ENCODE peak calls at places on chromosomes 13 and 19, in nine cellular contexts. K, Y, N, T, I, S, A, J and Z are unnamed samples.

GRCh38 chr13:26707122-26708006 is 53.2 kb downstream of the GPR12 start:
- DNase-seq in I (peak; percentile 79), A (peak; percentile 45), Y (peak; percentile 68), T (peak; percentile 75), J (peak; percentile 60), S (peak; percentile 59), N (peak; percentile 78), K (peak; percentile 50), Z (peak; percentile 9)

GRCh38 chr13:61486496-61486895 is 70.8 kb upstream of the PCDH20 start:
- DNase-seq in N (peak; percentile 28), K (no peak), J (no peak), T (no peak), S (no peak), A (no peak), I (no peak), Y (no peak), Z (no peak)

GRCh38 chr13:98173431-98173921 is 3.6 kb downstream of the RNF113B start:
- DNase-seq in S (peak; percentile 26), J (no peak), K (peak; percentile 22), A (no peak), Y (peak; percentile 91), I (peak; percentile 45), T (no peak), N (no peak), Z (no peak)

GRCh38 chr19:42068756-42069571 is 1.0 kb downstream of the GRIK5 start:
- DNase-seq in S (no peak), A (no peak), I (no peak), T (peak; percentile 12), K (no peak), N (no peak), Y (no peak), J (no peak), Z (no peak)

GRCh38 chr19:17090501-17091074 is 15.0 kb downstream of the MYO9B start:
- DNase-seq in N (no peak), T (no peak), S (no peak), K (peak; percentile 31), I (no peak), A (no peak), Y (peak; percentile 49), J (no peak), Z (no peak)

GRCh38 chr13:27644302-27644701 is 22.6 kb downstream of the POLR1D start:
- DNase-seq in I (no peak), Y (peak; percentile 77), T (no peak), S (no peak), J (no peak), A (no peak), K (no peak), N (no peak), Z (no peak)

GRCh38 chr13:30477346-30478235 is 11.9 kb upstream of the HMGB1 start:
- DNase-seq in K (no peak), A (no peak), J (no peak), I (no peak), S (no peak), Y (no peak), T (no peak), N (peak; percentile 67), Z (no peak)

GRCh38 chr19:55116232-55117062 is 990 bp downstream of the PPP1R12C start:
- DNase-seq in A (peak; percentile 56), T (peak; percentile 21), S (no peak), N (no peak), K (peak; percentile 60), J (peak; percentile 87), Y (peak; percentile 76), I (peak; percentile 31), Z (peak; percentile 63)

GRCh38 chr19:55258476-55258827 is 365 bp downstream of the PPP6R1 start:
- DNase-seq in N (no peak), K (peak; percentile 29), I (no peak), Y (no peak), T (no peak), A (no peak), S (no peak), J (no peak), Z (no peak)

GRCh38 chr13:75308222-75308621 is 173.7 kb downstream of the TBC1D4 start:
- DNase-seq in J (no peak), T (no peak), I (no peak), A (no peak), K (no peak), Y (no peak), N (no peak), S (no peak), Z (no peak)

GRCh38 chr19:58559275-58560006 is 1.0 kb upstream of the UBE2M start:
- DNase-seq in J (peak; percentile 94), S (peak; percentile 99), I (peak; percentile 93), Y (peak; percentile 95), A (peak; percentile 45), T (no peak), K (peak; percentile 95), N (peak; percentile 95), Z (no peak)

GRCh38 chr13:113840541-113841354 is 23.1 kb downstream of the GAS6 start:
- DNase-seq in I (no peak), A (no peak), T (no peak), K (no peak), N (no peak), J (peak; percentile 75), S (no peak), Y (no peak), Z (peak; percentile 36)

GRCh38 chr19:52638601-52639000 is 446 bp upstream of the ZNF83 start:
- DNase-seq in Y (no peak), S (no peak), K (peak; percentile 37), A (no peak), T (no peak), J (no peak), N (no peak), I (no peak), Z (no peak)

GRCh38 chr13:31614704-31615103 is 124.6 kb upstream of the RXFP2 start:
- DNase-seq in N (no peak), J (no peak), S (no peak), A (no peak), Y (no peak), K (no peak), T (no peak), I (no peak), Z (no peak)

GRCh38 chr19:14571695-14572490 is at the start of gene NDUFB7:
- DNase-seq in T (peak; percentile 94), Y (peak; percentile 96), K (peak; percentile 98), I (peak; percentile 95), J (peak; percentile 95), N (peak; percentile 96), S (peak; percentile 88), A (peak; percentile 94), Z (peak; percentile 90)

GRCh38 chr19:3642987-3643386 is 16.4 kb upstream of the CACTIN start:
- DNase-seq in S (no peak), Y (no peak), K (no peak), N (peak; percentile 73), J (no peak), I (peak; percentile 16), T (no peak), A (no peak), Z (no peak)

GRCh38 chr19:49140951-49141350 is 14.2 kb downstream of the HRC start:
- DNase-seq in I (no peak), S (no peak), T (no peak), K (no peak), A (no peak), Y (no peak), N (no peak), J (no peak), Z (no peak)

GRCh38 chr19:17229890-17230289 is 3.9 kb downstream of the OCEL1 start:
- DNase-seq in I (no peak), S (no peak), T (no peak), J (no peak), A (no peak), N (no peak), Y (no peak), K (no peak), Z (no peak)

GRCh38 chr19:42363614-42364346 is 26.3 kb downstream of the CNFN start:
- DNase-seq in A (no peak), J (no peak), T (no peak), Y (no peak), S (no peak), K (no peak), I (no peak), N (no peak), Z (no peak)

GRCh38 chr13:112176746-112177119 is 109.8 kb downstream of the SOX1 start:
- DNase-seq in S (no peak), N (no peak), K (no peak), Y (no peak), A (no peak), I (no peak), J (no peak), T (no peak), Z (no peak)

GRCh38 chr13:29484796-29485195 is 110.7 kb downstream of the SLC7A1 start:
- DNase-seq in S (no peak), I (no peak), J (no peak), N (no peak), T (no peak), Y (no peak), A (no peak), K (no peak), Z (no peak)

GRCh38 chr19:53980553-53981407 is 10.7 kb upstream of the CACNG6 start:
- DNase-seq in J (peak; percentile 64), K (peak; percentile 69), N (peak; percentile 95), A (no peak), Y (peak; percentile 96), S (peak; percentile 61), I (peak; percentile 23), T (no peak), Z (no peak)

GRCh38 chr19:27674701-27675100 is 1538.2 kb downstream of the UQCRFS1 start:
- DNase-seq in S (no peak), K (no peak), Y (no peak), I (no peak), J (no peak), T (no peak), N (no peak), A (no peak), Z (no peak)

GRCh38 chr19:719636-720377 is 11.1 kb downstream of the PALM start:
- DNase-seq in S (no peak), Y (no peak), J (no peak), A (no peak), N (no peak), I (no peak), K (no peak), T (no peak), Z (no peak)

GRCh38 chr19:55667958-55668357 is 7.1 kb upstream of the EPN1 start:
- DNase-seq in N (no peak), K (no peak), Y (no peak), S (no peak), A (no peak), T (no peak), I (no peak), J (no peak), Z (no peak)

GRCh38 chr13:46622918-46623256 is 69.9 kb downstream of the LRCH1 start:
- DNase-seq in T (peak; percentile 52), S (no peak), A (no peak), J (peak; percentile 54), N (no peak), I (peak; percentile 52), Y (peak; percentile 88), K (peak; percentile 18), Z (peak; percentile 33)

GRCh38 chr19:33214621-33215020 is 11.0 kb downstream of the SLC7A10 start:
- DNase-seq in A (no peak), N (peak; percentile 79), I (peak; percentile 59), Y (peak; percentile 47), J (no peak), K (peak; percentile 36), T (peak; percentile 23), S (peak; percentile 83), Z (no peak)

GRCh38 chr13:110726726-110727125 is 13.2 kb downstream of the ING1 start:
- DNase-seq in I (no peak), S (no peak), Y (no peak), N (no peak), K (no peak), T (no peak), A (peak; percentile 35), J (no peak), Z (no peak)

GRCh38 chr19:17332677-17333581 is 1.7 kb downstream of the ANO8 start:
- DNase-seq in S (peak; percentile 81), T (peak; percentile 42), A (no peak), Y (peak; percentile 59), K (peak; percentile 48), J (peak; percentile 69), I (peak; percentile 72), N (peak; percentile 92), Z (no peak)

GRCh38 chr13:80716610-80717081 is 375.7 kb upstream of the SPRY2 start:
- DNase-seq in S (peak; percentile 32), J (peak; percentile 28), K (no peak), I (no peak), T (peak; percentile 32), Y (peak; percentile 74), A (no peak), N (no peak), Z (no peak)

GRCh38 chr19:1117654-1118053 is 13.9 kb downstream of the GPX4 start:
- DNase-seq in Y (no peak), J (no peak), T (no peak), S (no peak), I (no peak), A (no peak), N (no peak), K (no peak), Z (no peak)